ENCODE peak calls at places on chromosome 14, in six cellular contexts. S is glutamatergic neuron, P is right atrium auricular region, L is WTC11, O is progenitor cell of endocrine pancreas, B is ovary. H is an unnamed sample.
A peak's percentile ranks its signal among the peaks of the same experiment; 100 is the strongest.

GRCh38 chr14:43005807-43006206 is 1399.1 kb downstream of the LRFN5 start:
- DNase-seq in S (no peak), P (no peak), L (no peak), O (no peak), B (no peak), H (no peak)

GRCh38 chr14:92173668-92174067 is 51.9 kb downstream of the CPSF2 start:
- DNase-seq in S (no peak), P (no peak), L (no peak), O (no peak), B (no peak), H (no peak)

GRCh38 chr14:68291820-68292219 is 472.2 kb downstream of the RAD51B start:
- DNase-seq in S (no peak), P (no peak), L (peak; percentile 59), O (no peak), B (no peak), H (no peak)

GRCh38 chr14:73240816-73241480 is 3.6 kb downstream of the PAPLN start:
- DNase-seq in S (no peak), P (no peak), L (no peak), O (no peak), B (peak; percentile 9), H (no peak)

GRCh38 chr14:64391986-64392385 is 3.8 kb downstream of the MTHFD1 start:
- DNase-seq in S (no peak), P (no peak), L (no peak), O (no peak), B (no peak), H (no peak)

GRCh38 chr14:52926994-52927393 is 23.9 kb downstream of the FERMT2 start:
- DNase-seq in S (no peak), P (no peak), L (no peak), O (no peak), B (no peak), H (no peak)

GRCh38 chr14:102927878-102928411 is 5.5 kb downstream of the AMN start:
- DNase-seq in S (no peak), P (no peak), L (peak; percentile 54), O (no peak), B (no peak), H (no peak)

GRCh38 chr14:45679852-45680251 is 426.9 kb upstream of the MIS18BP1 start:
- DNase-seq in S (no peak), P (no peak), L (no peak), O (no peak), B (no peak), H (no peak)

GRCh38 chr14:53432378-53432802 is 279.3 kb upstream of the DDHD1 start:
- DNase-seq in S (peak; percentile 40), P (no peak), L (peak; percentile 60), O (no peak), B (no peak), H (no peak)

GRCh38 chr14:63562414-63562813 is 19.2 kb upstream of the PPP2R5E start:
- DNase-seq in S (no peak), P (no peak), L (no peak), O (no peak), B (no peak), H (no peak)

GRCh38 chr14:55731881-55732498 is 152.0 kb downstream of the KTN1 start:
- DNase-seq in S (peak; percentile 58), P (no peak), L (peak; percentile 59), O (peak; percentile 22), B (no peak), H (peak; percentile 49)

GRCh38 chr14:74638066-74638465 is 26.0 kb upstream of the LTBP2 start:
- DNase-seq in S (no peak), P (no peak), L (no peak), O (no peak), B (no peak), H (no peak)

GRCh38 chr14:87901652-87902051 is 91.3 kb downstream of the GALC start:
- DNase-seq in S (no peak), P (no peak), L (no peak), O (no peak), B (no peak), H (no peak)

GRCh38 chr14:105861985-105862465 is 335.6 kb downstream of the TMEM121 start:
- DNase-seq in S (no peak), P (no peak), L (peak; percentile 3), O (no peak), B (no peak), H (no peak)

GRCh38 chr14:58829594-58829993 is 191.8 kb downstream of the DACT1 start:
- DNase-seq in S (no peak), P (no peak), L (no peak), O (no peak), B (no peak), H (no peak)

GRCh38 chr14:63759454-63759853 is 31.6 kb upstream of the SGPP1 start:
- DNase-seq in S (no peak), P (no peak), L (no peak), O (no peak), B (no peak), H (no peak)

GRCh38 chr14:20682435-20683124 is 1.8 kb upstream of the RNASE4 start:
- DNase-seq in S (peak; percentile 81), P (peak; percentile 94), L (peak; percentile 73), O (peak; percentile 53), B (peak; percentile 93), H (peak; percentile 78)

GRCh38 chr14:37195327-37195726 is 2.4 kb upstream of the MIPOL1 start:
- DNase-seq in S (no peak), P (no peak), L (no peak), O (no peak), B (no peak), H (no peak)

GRCh38 chr14:94337274-94337673 is 14.1 kb upstream of the SERPINA6 start:
- DNase-seq in S (no peak), P (no peak), L (no peak), O (no peak), B (no peak), H (no peak)

GRCh38 chr14:80419339-80419738 is 208.0 kb upstream of the DIO2 start:
- DNase-seq in S (no peak), P (no peak), L (no peak), O (no peak), B (no peak), H (no peak)

GRCh38 chr14:76510255-76510654 is 134.3 kb downstream of the ESRRB start:
- DNase-seq in S (no peak), P (no peak), L (no peak), O (no peak), B (no peak), H (no peak)

GRCh38 chr14:76509291-76509690 is 133.4 kb downstream of the ESRRB start:
- DNase-seq in S (no peak), P (no peak), L (no peak), O (no peak), B (no peak), H (no peak)

GRCh38 chr14:76516884-76517283 is 140.9 kb downstream of the ESRRB start:
- DNase-seq in S (no peak), P (no peak), L (no peak), O (no peak), B (no peak), H (no peak)

GRCh38 chr14:76518366-76518765 is 142.4 kb downstream of the ESRRB start:
- DNase-seq in S (no peak), P (no peak), L (no peak), O (no peak), B (no peak), H (no peak)

GRCh38 chr14:76514599-76514998 is 138.7 kb downstream of the ESRRB start:
- DNase-seq in S (no peak), P (no peak), L (no peak), O (no peak), B (no peak), H (no peak)
- TF ChIP-seq CTCF in S (no peak), P (no peak), L (no peak), O (no peak), B (no peak), H (peak; percentile 14)

DNA sequence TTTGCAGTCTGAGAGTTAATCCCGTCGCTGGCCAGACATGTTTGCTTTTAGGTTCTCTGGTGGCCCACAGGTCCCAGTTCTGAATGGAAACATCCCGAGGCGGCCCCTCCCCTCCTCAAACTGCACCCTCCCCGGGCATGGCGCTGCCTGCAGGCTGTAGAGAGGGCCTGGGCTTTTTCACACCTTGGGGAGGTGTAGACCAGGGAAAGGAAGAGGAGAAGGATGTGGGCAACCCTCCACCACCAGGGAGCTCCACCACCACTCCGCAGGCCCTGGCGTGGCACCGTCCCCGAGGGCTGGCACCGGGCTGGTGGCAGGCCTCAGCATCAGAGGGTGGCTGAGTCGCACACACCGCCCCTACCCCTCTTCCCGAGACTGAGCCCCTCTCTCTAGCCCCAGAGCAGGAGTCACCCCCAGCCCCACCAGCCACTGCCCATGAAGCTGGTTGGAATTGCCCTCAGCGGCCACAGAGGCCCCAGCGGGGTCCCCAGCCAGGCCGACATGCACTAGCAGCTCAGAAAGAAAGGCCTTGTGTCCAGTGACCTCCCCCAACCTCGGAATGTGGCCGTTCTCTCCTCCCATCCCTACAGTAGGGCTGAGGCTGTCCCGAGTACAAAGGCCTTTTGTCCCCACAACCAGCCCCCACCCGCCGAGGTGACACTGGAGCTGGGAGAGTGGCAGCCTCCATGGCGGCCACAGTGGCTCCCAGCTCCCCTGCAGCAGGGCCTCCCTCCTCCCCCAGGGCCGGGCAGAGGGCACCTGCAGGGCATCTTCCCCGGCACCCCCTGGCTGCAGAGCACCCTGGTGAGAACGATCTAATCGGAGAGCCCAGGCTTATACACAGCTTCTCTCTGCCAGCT is 23.5 kb upstream of the INF2 start:
- DNase-seq in S (no peak), P (no peak), L (no peak), O (peak; percentile 56), B (no peak), H (no peak)
- TF ChIP-seq CTCF in S (no peak), P (no peak), L (no peak), O (peak; percentile 43), B (no peak), H (no peak)

GRCh38 chr14:26527095-26527494 is 70.7 kb downstream of the NOVA1 start:
- DNase-seq in S (no peak), P (no peak), L (no peak), O (no peak), B (no peak), H (no peak)

GRCh38 chr14:26526132-26526531 is 71.7 kb downstream of the NOVA1 start:
- DNase-seq in S (no peak), P (no peak), L (no peak), O (no peak), B (no peak), H (no peak)

GRCh38 chr14:26528415-26529182 is 69.2 kb downstream of the NOVA1 start:
- DNase-seq in S (no peak), P (peak; percentile 78), L (no peak), O (no peak), B (no peak), H (no peak)

GRCh38 chr14:26531894-26532293 is 65.9 kb downstream of the NOVA1 start:
- DNase-seq in S (no peak), P (no peak), L (no peak), O (no peak), B (no peak), H (no peak)
- TF ChIP-seq CTCF in S (no peak), P (no peak), L (no peak), O (no peak), B (no peak), H (no peak)

GRCh38 chr14:27253946-27254345 is 656.1 kb upstream of the NOVA1 start:
- DNase-seq in S (no peak), P (no peak), L (no peak), O (no peak), B (no peak), H (no peak)

DNA sequence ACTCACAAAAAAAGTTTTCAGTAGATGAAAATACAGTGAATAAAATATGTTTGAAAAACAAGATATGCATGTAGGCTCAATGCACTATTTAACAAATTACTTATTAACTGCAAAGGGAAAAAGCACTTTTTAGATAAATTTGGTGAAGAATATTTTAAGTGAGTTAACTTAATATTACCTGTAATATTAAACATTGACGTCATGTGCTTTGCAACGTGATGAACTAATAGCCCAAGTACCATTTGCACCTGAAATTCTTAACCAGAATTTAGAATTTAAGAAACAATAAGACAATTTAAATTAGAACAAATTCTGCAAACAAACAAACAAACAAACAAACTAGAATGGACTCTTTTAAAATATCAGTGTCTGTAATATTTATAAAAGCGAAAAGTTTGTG is 659.0 kb upstream of the NOVA1 start:
- DNase-seq in S (no peak), P (no peak), L (no peak), O (no peak), B (no peak), H (no peak)
- TF ChIP-seq CTCF in S (no peak), P (no peak), L (no peak), O (no peak), B (no peak), H (no peak)